ENCODE peak calls at places on chromosomes 7 and 10, in nine cellular contexts. B is SK-N-SH; J is left ventricle myocardium inferior; Y is hepatocyte; N is substantia nigra; X is coronary artery; R is Peyer's patch; G is DND-41; K is CD8-positive, alpha-beta memory T cell. W is an unnamed sample.

GRCh38 chr7:81120141-81120540 is 201.3 kb upstream of the SEMA3C start:
- DNase-seq in B (no peak), J (no peak), Y (no peak), N (no peak), X (no peak), R (no peak), G (no peak), K (no peak), W (no peak)

GRCh38 chr7:115066050-115066449 is 144.2 kb downstream of the MDFIC start:
- DNase-seq in B (no peak), J (no peak), Y (no peak), N (no peak), X (no peak), R (no peak), G (peak), K (no peak), W (no peak)

GRCh38 chr7:1557771-1558170 is 1.8 kb upstream of the TMEM184A start:
- DNase-seq in B (peak), J (no peak), Y (no peak), N (no peak), X (no peak), R (no peak), G (no peak), K (no peak), W (no peak)

GRCh38 chr10:96626795-96627194 is 40.0 kb upstream of the TM9SF3 start:
- DNase-seq in B (no peak), J (no peak), Y (no peak), N (no peak), X (no peak), R (no peak), G (no peak), K (no peak), W (no peak)

GRCh38 chr10:21097926-21098355 is 200.8 kb upstream of the NEBL start:
- DNase-seq in B (no peak), J (no peak), Y (no peak), N (no peak), X (no peak), R (no peak), G (no peak), K (no peak), W (no peak)

GRCh38 chr7:44797329-44798258 is 1.1 kb downstream of the PPIA start:
- DNase-seq in B (peak), J (peak), Y (peak), N (peak), X (peak), R (peak), G (peak), K (peak), W (peak)

GRCh38 chr10:3850999-3851937 is 66.3 kb upstream of the KLF6 start:
- DNase-seq in B (no peak), J (no peak), Y (peak), N (no peak), X (no peak), R (no peak), G (no peak), K (no peak), W (no peak)

GRCh38 chr7:50262916-50263690 is 41.4 kb upstream of the IKZF1 start:
- DNase-seq in B (no peak), J (no peak), Y (no peak), N (no peak), X (no peak), R (no peak), G (no peak), K (no peak), W (no peak)

GRCh38 chr10:48599830-48600134 is 5.1 kb downstream of the ARHGAP22 start:
- DNase-seq in B (no peak), J (no peak), Y (no peak), N (no peak), X (no peak), R (no peak), G (no peak), K (no peak), W (no peak)

GRCh38 chr7:149825567-149826343 is 12.4 kb upstream of the ZNF862 start:
- DNase-seq in B (peak), J (no peak), Y (no peak), N (no peak), X (no peak), R (no peak), G (no peak), K (no peak), W (no peak)

GRCh38 chr7:104943502-104944343 is 70.3 kb upstream of the KMT2E start:
- DNase-seq in B (peak), J (peak), Y (peak), N (no peak), X (no peak), R (peak), G (peak), K (peak), W (peak)

GRCh38 chr10:62637249-62638061 is 167.1 kb upstream of the ADO start:
- DNase-seq in B (no peak), J (no peak), Y (no peak), N (no peak), X (no peak), R (peak), G (peak), K (peak), W (peak)

GRCh38 chr7:19114591-19114855 is 2.9 kb downstream of the TWIST1 start:
- DNase-seq in B (no peak), J (no peak), Y (no peak), N (no peak), X (no peak), R (no peak), G (no peak), K (no peak), W (no peak)

GRCh38 chr7:131513245-131514061 is 43.0 kb downstream of the PODXL start:
- DNase-seq in B (peak), J (peak), Y (peak), N (peak), X (peak), R (peak), G (peak), K (peak), W (peak)
- H3K27ac ChIP-seq in B (peak), J (peak), Y (peak), N (peak), X (peak), R (no peak), G (no peak), K (no peak), W (no peak)

DNA sequence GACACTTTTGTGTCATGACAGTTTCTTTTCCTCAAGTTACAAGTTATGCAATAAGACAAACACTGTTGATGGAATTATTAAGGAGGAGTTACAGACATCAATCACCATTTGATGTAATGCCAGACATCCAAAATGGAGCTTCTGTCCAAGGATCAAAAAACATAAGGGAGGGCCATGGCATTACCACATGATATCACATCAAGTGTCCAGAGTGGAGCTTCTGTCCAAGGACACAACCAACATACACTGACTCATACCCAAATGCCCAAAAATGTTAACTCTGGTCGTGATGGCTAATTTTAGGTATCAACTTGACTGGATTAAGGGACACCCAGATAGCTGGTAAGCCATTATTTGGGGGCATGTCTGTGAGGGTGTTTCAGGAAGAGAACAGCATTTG is 140.4 kb downstream of the DOCK4 start:
- DNase-seq in B (no peak), J (no peak), Y (no peak), N (no peak), X (no peak), R (no peak), G (no peak), K (no peak), W (no peak)
- H3K27ac ChIP-seq in B (no peak), J (no peak), Y (no peak), N (no peak), X (no peak), R (no peak), G (no peak), K (no peak), W (no peak)

GRCh38 chr7:134367956-134368749 is 51.4 kb upstream of the SLC35B4 start:
- DNase-seq in B (no peak), J (no peak), Y (no peak), N (no peak), X (no peak), R (no peak), G (no peak), K (no peak), W (no peak)
- H3K27ac ChIP-seq in B (no peak), J (no peak), Y (peak), N (no peak), X (no peak), R (no peak), G (no peak), K (no peak), W (no peak)

GRCh38 chr10:654647-654996 is 34.8 kb downstream of the DIP2C start:
- DNase-seq in B (no peak), J (no peak), Y (no peak), N (no peak), X (no peak), R (no peak), G (no peak), K (no peak), W (no peak)
- H3K27ac ChIP-seq in B (no peak), J (no peak), Y (peak), N (peak), X (no peak), R (no peak), G (no peak), K (no peak), W (no peak)